ENCODE peak calls at places on chromosomes 6 and 20, in six cellular contexts. P is cardiac muscle cell, Y is astrocyte, L is kidney, U is psoas muscle, C is ascending aorta. M is an unnamed sample.

GRCh38 chr6:158867381-158868121 is 48.4 kb upstream of the EZR start:
- DNase-seq in P (no peak), Y (no peak), L (no peak), U (no peak), C (no peak), M (no peak)

GRCh38 chr20:50855498-50856474 is 60.9 kb downstream of the BCAS4 start:
- DNase-seq in P (no peak), Y (no peak), L (no peak), U (no peak), C (no peak), M (no peak)

GRCh38 chr6:129849456-129849855 is 11.7 kb downstream of the TMEM244 start:
- DNase-seq in P (peak), Y (peak), L (no peak), U (no peak), C (no peak), M (no peak)

GRCh38 chr6:13131935-13132661 is 196.2 kb downstream of the TBC1D7 start:
- DNase-seq in P (no peak), Y (no peak), L (no peak), U (no peak), C (no peak), M (no peak)

GRCh38 chr6:11194399-11195274 is 37.8 kb downstream of the NEDD9 start:
- DNase-seq in P (peak), Y (peak), L (no peak), U (no peak), C (peak), M (no peak)

GRCh38 chr20:33202451-33202850 is 14.7 kb upstream of the BPIFA3 start:
- DNase-seq in P (no peak), Y (no peak), L (no peak), U (no peak), C (no peak), M (no peak)

GRCh38 chr6:156777866-156778614 is 862 bp downstream of the ARID1B start:
- DNase-seq in P (peak), Y (no peak), L (peak), U (peak), C (peak), M (no peak)

GRCh38 chr20:48538058-48538825 is 289.6 kb downstream of the PREX1 start:
- DNase-seq in P (peak), Y (peak), L (no peak), U (no peak), C (no peak), M (no peak)

GRCh38 chr6:69795469-69796080 is 1.2 kb downstream of the LMBRD1 start:
- DNase-seq in P (peak), Y (no peak), L (no peak), U (no peak), C (no peak), M (no peak)

GRCh38 chr6:93789532-93789931 is 370.2 kb upstream of the EPHA7 start:
- DNase-seq in P (no peak), Y (no peak), L (no peak), U (no peak), C (no peak), M (no peak)

GRCh38 chr6:4169028-4169789 is 33.8 kb upstream of the ECI2 start:
- DNase-seq in P (no peak), Y (peak), L (no peak), U (no peak), C (no peak), M (no peak)

GRCh38 chr6:151630991-151631655 is 137.3 kb downstream of the CCDC170 start:
- DNase-seq in P (no peak), Y (no peak), L (no peak), U (no peak), C (no peak), M (no peak)

GRCh38 chr6:112877134-112878100 is 530.3 kb downstream of the RFPL4B start:
- DNase-seq in P (peak), Y (peak), L (no peak), U (no peak), C (no peak), M (no peak)

GRCh38 chr6:158715330-158716311 is 65.8 kb downstream of the SYTL3 start:
- DNase-seq in P (no peak), Y (no peak), L (no peak), U (no peak), C (no peak), M (no peak)

GRCh38 chr6:170456886-170457698 is 96.0 kb downstream of the PSMB1 start:
- DNase-seq in P (peak), Y (no peak), L (no peak), U (no peak), C (no peak), M (no peak)

GRCh38 chr20:4081396-4081795 is 66.0 kb upstream of the RNF24 start:
- DNase-seq in P (peak), Y (peak), L (no peak), U (no peak), C (no peak), M (no peak)

GRCh38 chr6:105553174-105553573 is 150.3 kb upstream of the PREP start:
- DNase-seq in P (no peak), Y (no peak), L (no peak), U (no peak), C (no peak), M (no peak)

GRCh38 chr6:13486679-13487121 is 700 bp downstream of the GFOD1 start:
- DNase-seq in P (peak), Y (peak), L (peak), U (peak), C (peak), M (peak)

GRCh38 chr20:16760431-16761304 is 12.5 kb downstream of the OTOR start:
- DNase-seq in P (no peak), Y (no peak), L (no peak), U (no peak), C (no peak), M (no peak)

GRCh38 chr6:133290926-133291325 is 49.8 kb downstream of the EYA4 start:
- DNase-seq in P (no peak), Y (no peak), L (no peak), U (no peak), C (no peak), M (no peak)

GRCh38 chr20:20568604-20569205 is 143.7 kb downstream of the RALGAPA2 start:
- DNase-seq in P (peak), Y (peak), L (no peak), U (no peak), C (no peak), M (no peak)

GRCh38 chr20:20683922-20684321 is 28.5 kb downstream of the RALGAPA2 start:
- DNase-seq in P (no peak), Y (no peak), L (no peak), U (no peak), C (no peak), M (no peak)

GRCh38 chr6:149473080-149474052 is 11.4 kb downstream of the ZC3H12D start:
- DNase-seq in P (peak), Y (no peak), L (no peak), U (no peak), C (no peak), M (no peak)

GRCh38 chr20:32702706-32703425 is 29.1 kb upstream of the C20orf203 start:
- DNase-seq in P (no peak), Y (no peak), L (no peak), U (no peak), C (no peak), M (no peak)

GRCh38 chr20:38173237-38174156 is 8.4 kb upstream of the TGM2 start:
- DNase-seq in P (peak), Y (peak), L (no peak), U (peak), C (peak), M (peak)

GRCh38 chr6:140276719-140277118 is 902.3 kb upstream of the CITED2 start:
- DNase-seq in P (no peak), Y (no peak), L (no peak), U (no peak), C (no peak), M (no peak)

GRCh38 chr20:50224553-50225255 is 34.1 kb downstream of the CEBPB start:
- DNase-seq in P (peak), Y (peak), L (peak), U (peak), C (peak), M (peak)

GRCh38 chr6:26103141-26103769 is 16.0 kb downstream of the HFE start:
- DNase-seq in P (peak), Y (peak), L (no peak), U (no peak), C (no peak), M (no peak)

GRCh38 chr20:58751956-58752355 is 59.4 kb downstream of the NPEPL1 start:
- DNase-seq in P (no peak), Y (no peak), L (no peak), U (no peak), C (no peak), M (no peak)

GRCh38 chr20:37522258-37523011 is 1.4 kb downstream of the NNAT start:
- DNase-seq in P (peak), Y (peak), L (no peak), U (peak), C (peak), M (no peak)

GRCh38 chr6:92026878-92027277 is 1392.5 kb downstream of the EPHA7 start:
- DNase-seq in P (no peak), Y (no peak), L (no peak), U (no peak), C (no peak), M (no peak)

GRCh38 chr6:73258721-73259120 is 4.3 kb downstream of the KHDC1 start:
- DNase-seq in P (no peak), Y (no peak), L (no peak), U (no peak), C (no peak), M (no peak)
- TF ChIP-seq CTCF in P (no peak), Y (no peak), L (no peak), U (no peak), C (no peak), M (no peak)

GRCh38 chr6:42017021-42017643 is 33.2 kb upstream of the TAF8 start:
- DNase-seq in P (peak), Y (peak), L (no peak), U (no peak), C (no peak), M (no peak)
- H3K4me3 ChIP-seq in P (no peak), Y (no peak), L (no peak), U (no peak), C (no peak), M (no peak)

GRCh38 chr20:45340951-45341350 is 7.3 kb downstream of the SDC4 start:
- DNase-seq in P (no peak), Y (no peak), L (no peak), U (no peak), C (no peak), M (no peak)
- H3K27ac ChIP-seq in P (peak), Y (peak), L (peak), U (peak), C (peak), M (peak)

DNA sequence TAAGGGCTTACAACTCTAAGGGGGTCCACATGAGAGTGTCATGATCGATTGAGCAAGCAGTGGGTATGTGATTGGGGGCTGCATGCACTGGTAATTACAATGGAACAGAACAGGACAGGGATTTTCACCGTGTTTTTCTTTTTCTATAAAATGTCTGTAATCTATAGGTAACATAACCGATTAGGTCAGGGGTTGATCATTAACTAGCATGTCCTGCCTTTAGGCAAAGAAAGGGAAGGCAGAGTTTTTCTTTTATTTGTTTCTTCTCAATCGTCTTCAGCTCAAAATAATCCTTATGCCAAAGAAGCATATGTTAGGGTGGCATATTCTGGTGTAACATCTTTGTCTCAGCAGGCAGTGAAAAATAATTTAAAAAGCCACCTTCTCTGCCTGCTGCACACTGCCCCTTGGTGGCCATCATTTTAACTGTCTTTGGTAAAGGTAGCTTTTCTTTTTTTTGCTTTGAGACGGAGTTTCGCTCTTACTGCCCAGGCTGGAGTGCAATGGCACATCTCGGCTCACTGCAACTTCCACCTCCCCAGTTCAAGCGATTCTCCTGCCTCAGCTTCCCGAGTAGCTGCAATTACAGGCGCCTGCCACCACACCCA is 9.7 kb upstream of the CEP43 start:
- DNase-seq in P (peak), Y (no peak), L (no peak), U (no peak), C (no peak), M (no peak)
- TF ChIP-seq CTCF in P (peak), Y (peak), L (peak), U (peak), C (peak), M (peak)

M was measured in thoracic aorta.